ENCODE peak calls at places on chromosome 5, in five cellular contexts. Q is IMR-90; N is adrenal gland; P is CD4-positive, CD25-positive, alpha-beta regulatory T cell; K is astrocyte of the spinal cord. G is an unnamed sample.

GRCh38 chr5:142246263-142246662 is 78.6 kb downstream of the SPRY4 start:
- DNase-seq in Q (peak; percentile 52), N (no peak), P (no peak), K (peak; percentile 67), G (no peak)

GRCh38 chr5:89350684-89351083 is 467.7 kb upstream of the MEF2C start:
- DNase-seq in Q (no peak), N (no peak), P (no peak), K (no peak), G (no peak)

GRCh38 chr5:133314086-133314485 is 262.3 kb downstream of the HSPA4 start:
- DNase-seq in Q (no peak), N (no peak), P (no peak), K (no peak), G (no peak)

GRCh38 chr5:169876376-169876775 is 103.9 kb downstream of the INSYN2B start:
- DNase-seq in Q (peak; percentile 49), N (no peak), P (no peak), K (peak; percentile 50), G (no peak)

GRCh38 chr5:16600397-16600796 is 16.4 kb downstream of the RETREG1 start:
- DNase-seq in Q (no peak), N (peak; percentile 62), P (no peak), K (peak; percentile 13), G (no peak)

GRCh38 chr5:166781729-166782128 is 1509.7 kb upstream of the WWC1 start:
- DNase-seq in Q (no peak), N (no peak), P (no peak), K (no peak), G (no peak)

GRCh38 chr5:178388381-178389030 is 155.9 kb upstream of the PHYKPL start:
- DNase-seq in Q (peak; percentile 18), N (no peak), P (no peak), K (no peak), G (no peak)

GRCh38 chr5:116035123-116035522 is 2.9 kb downstream of the ARL14EPL start:
- DNase-seq in Q (no peak), N (no peak), P (no peak), K (no peak), G (no peak)

GRCh38 chr5:52457808-52458207 is 329.9 kb upstream of the ITGA1 start:
- DNase-seq in Q (no peak), N (no peak), P (no peak), K (no peak), G (no peak)

GRCh38 chr5:161030219-161030618 is 178.2 kb upstream of the ATP10B start:
- DNase-seq in Q (no peak), N (no peak), P (no peak), K (no peak), G (no peak)

DNA sequence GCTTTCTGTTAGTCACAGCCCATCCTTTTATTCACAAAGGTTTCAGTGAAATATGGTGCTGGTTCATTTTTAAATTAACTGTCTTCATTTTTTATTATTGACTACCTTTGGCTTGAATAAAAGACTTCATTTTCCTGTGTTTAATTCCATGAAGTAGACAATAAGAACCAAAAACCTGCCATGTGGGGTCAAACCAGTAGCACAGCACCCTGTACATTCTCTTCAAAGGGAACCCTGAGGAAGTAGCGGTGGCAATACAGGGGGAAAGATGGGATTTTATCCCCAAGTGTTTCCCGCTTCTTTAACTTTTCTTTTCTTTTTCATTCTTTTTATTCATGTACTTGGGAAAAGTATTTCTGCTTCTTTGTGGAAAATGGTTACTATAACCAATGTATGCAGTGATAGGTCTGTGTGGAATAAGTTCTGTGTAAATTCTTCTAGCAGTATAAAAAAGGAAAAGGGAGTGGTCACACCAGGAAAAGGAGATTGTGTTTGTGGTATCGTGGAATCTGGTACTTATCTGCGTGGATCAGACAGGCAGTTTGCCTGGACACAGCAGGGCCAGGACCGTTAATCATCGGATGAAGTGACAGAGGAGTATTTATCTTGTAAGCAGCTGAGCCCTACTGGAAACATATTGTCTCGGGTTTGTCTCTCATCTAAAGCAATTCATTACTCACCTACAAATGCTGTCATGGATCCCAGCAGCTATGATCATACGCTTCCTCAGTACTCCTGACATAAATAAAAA is 94.2 kb downstream of the PPIC start:
- DNase-seq in Q (peak; percentile 4), N (no peak), P (no peak), K (peak; percentile 19), G (no peak)
- H3K4me3 ChIP-seq in Q (no peak overlapping the region), N (no peak overlapping the region), P (no peak overlapping the region), K (no peak overlapping the region), G (no peak overlapping the region)

GRCh38 chr5:107502711-107503110 is 168.0 kb downstream of the EFNA5 start:
- DNase-seq in Q (no peak), N (no peak), P (no peak), K (no peak), G (no peak)
- H3K4me3 ChIP-seq in Q (no peak overlapping the region), N (no peak overlapping the region), P (peak overlapping the region; percentile 67), K (no peak overlapping the region), G (no peak overlapping the region)

GRCh38 chr5:135033026-135033861 is 784 bp downstream of the PITX1 start:
- DNase-seq in Q (peak; percentile 56), N (no peak), P (peak; percentile 30), K (peak; percentile 21), G (no peak)

GRCh38 chr5:135033866-135034185 is 202 bp downstream of the PITX1 start:
- DNase-seq in Q (no peak), N (no peak), P (no peak), K (no peak), G (no peak)

GRCh38 chr5:135035678-135036030 is 1.6 kb upstream of the PITX1 start:
- DNase-seq in Q (no peak), N (no peak), P (no peak), K (no peak), G (no peak)

GRCh38 chr5:135034963-135035677 is 1.1 kb upstream of the PITX1 start:
- DNase-seq in Q (no peak), N (no peak), P (no peak), K (no peak), G (no peak)

GRCh38 chr5:135034186-135034962 is at the start of gene PITX1:
- DNase-seq in Q (peak; percentile 69), N (no peak), P (no peak), K (no peak), G (peak; percentile 42)
- H3K4me3 ChIP-seq in Q (peak within 1 kb of the TSS; percentile 60), N (no peak within 1 kb of the TSS), P (no peak within 1 kb of the TSS), K (peak within 1 kb of the TSS; percentile 20), G (peak within 1 kb of the TSS; percentile 60)

GRCh38 chr5:61333351-61334223 is 1.5 kb downstream of the ZSWIM6 start:
- DNase-seq in Q (no peak), N (peak; percentile 68), P (peak; percentile 34), K (peak; percentile 49), G (no peak)
- H3K4me3 ChIP-seq in Q (peak overlapping the region; percentile 96), N (peak overlapping the region; percentile 96), P (peak overlapping the region; percentile 78), K (peak overlapping the region; percentile 84), G (no peak overlapping the region)

DNA sequence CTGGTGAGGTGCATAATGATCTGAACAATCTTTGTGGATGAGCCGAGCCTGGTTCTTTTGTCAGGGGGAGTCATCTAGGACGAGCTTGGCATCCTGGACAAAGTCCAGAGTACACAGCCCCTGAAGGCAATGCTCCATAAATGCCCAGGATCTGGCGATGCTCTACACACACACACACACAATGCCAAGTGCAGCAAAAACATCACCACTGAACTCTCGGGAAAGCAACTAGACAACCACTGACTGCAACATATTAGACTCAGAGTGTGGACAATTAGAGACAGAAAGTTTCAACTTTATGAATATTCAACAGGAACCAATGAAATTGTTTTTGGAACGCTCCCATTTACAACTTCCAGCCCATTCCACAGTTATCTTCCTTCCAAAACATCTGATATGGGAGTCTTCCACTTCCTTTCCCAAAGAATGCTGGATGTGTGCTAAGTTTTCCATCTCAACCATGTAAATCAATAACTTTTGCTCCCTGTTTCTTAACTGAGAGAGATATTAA is 227.6 kb upstream of the ANKRD55 start:
- DNase-seq in Q (no peak), N (no peak), P (no peak), K (no peak), G (no peak)
- H3K4me3 ChIP-seq in Q (no peak overlapping the region), N (no peak overlapping the region), P (no peak overlapping the region), K (no peak overlapping the region), G (no peak overlapping the region)

G was measured in Jurkat, Clone E6-1.